ENCODE peak calls at places on chromosome X, in six cellular contexts. W is CD8-positive, alpha-beta T cell; T is HT1080; S is Peyer's patch; H is PC-3; P is foreskin fibroblast. L is an unnamed sample.

GRCh38 chrX:109839694-109840358 is 106.8 kb upstream of the ACSL4 start:
- DNase-seq in W (no peak), T (peak), S (no peak), H (no peak), P (no peak), L (peak)

GRCh38 chrX:55907968-55908607 is 190.5 kb downstream of the RRAGB start:
- DNase-seq in W (peak), T (peak), S (peak), H (peak), P (no peak), L (peak)

GRCh38 chrX:84415155-84415554 is 87.1 kb downstream of the HDX start:
- DNase-seq in W (no peak), T (no peak), S (no peak), H (no peak), P (no peak), L (no peak)

GRCh38 chrX:85109235-85109634 is 105.6 kb downstream of the APOOL start:
- DNase-seq in W (no peak), T (peak), S (no peak), H (peak), P (no peak), L (no peak)

GRCh38 chrX:18368402-18368801 is 13.9 kb upstream of the SCML2 start:
- DNase-seq in W (no peak), T (no peak), S (no peak), H (no peak), P (no peak), L (no peak)

GRCh38 chrX:153557618-153558017 is 40.2 kb downstream of the ATP2B3 start:
- DNase-seq in W (no peak), T (no peak), S (no peak), H (no peak), P (no peak), L (no peak)

GRCh38 chrX:149877636-149878035 is 3.3 kb upstream of the MAGEA8 start:
- DNase-seq in W (no peak), T (peak), S (no peak), H (peak), P (peak), L (peak)

GRCh38 chrX:53474707-53475106 is 40.5 kb upstream of the HSD17B10 start:
- DNase-seq in W (no peak), T (no peak), S (no peak), H (no peak), P (no peak), L (no peak)

GRCh38 chrX:148500428-148501120 is at the start of gene AFF2:
- DNase-seq in W (peak), T (no peak), S (peak), H (no peak), P (peak), L (no peak)

GRCh38 chrX:134426285-134426684 is 33.7 kb upstream of the HPRT1 start:
- DNase-seq in W (no peak), T (no peak), S (no peak), H (no peak), P (no peak), L (no peak)

GRCh38 chrX:23783569-23784486 is 855 bp downstream of the SAT1 start:
- DNase-seq in W (no peak), T (no peak), S (no peak), H (peak), P (no peak), L (no peak)

GRCh38 chrX:135410861-135411627 is 10.7 kb upstream of the SMIM10L2A start:
- DNase-seq in W (no peak), T (no peak), S (no peak), H (no peak), P (no peak), L (no peak)

GRCh38 chrX:121579016-121579760 is 531.8 kb downstream of the GLUD2 start:
- DNase-seq in W (no peak), T (no peak), S (no peak), H (peak), P (no peak), L (no peak)

GRCh38 chrX:2640436-2641150 is 50.5 kb upstream of the CD99 start:
- DNase-seq in W (no peak), T (no peak), S (no peak), H (no peak), P (no peak), L (no peak)

GRCh38 chrX:46865281-46865680 is 28.4 kb downstream of the RP2 start:
- DNase-seq in W (no peak), T (peak), S (no peak), H (peak), P (peak), L (peak)

GRCh38 chrX:109840585-109840984 is 107.5 kb upstream of the ACSL4 start:
- DNase-seq in W (no peak), T (peak), S (no peak), H (peak), P (peak), L (peak)

GRCh38 chrX:2425281-2426071 is 75.3 kb downstream of the DHRSX start:
- DNase-seq in W (no peak), T (no peak), S (no peak), H (no peak), P (no peak), L (no peak)

GRCh38 chrX:115642895-115643530 is 82.0 kb downstream of the PLS3 start:
- DNase-seq in W (no peak), T (peak), S (no peak), H (peak), P (peak), L (no peak)

GRCh38 chrX:154598656-154599055 is 13.7 kb downstream of the CTAG1A start:
- DNase-seq in W (no peak), T (no peak), S (no peak), H (no peak), P (no peak), L (no peak)

GRCh38 chrX:38859602-38860001 is 58.3 kb downstream of the MID1IP1 start:
- DNase-seq in W (no peak), T (peak), S (no peak), H (no peak), P (peak), L (no peak)

GRCh38 chrX:16981980-16982379 is 35.5 kb downstream of the REPS2 start:
- DNase-seq in W (no peak), T (no peak), S (no peak), H (no peak), P (no peak), L (no peak)

GRCh38 chrX:129115104-129115503 is 408.2 kb downstream of the SMARCA1 start:
- DNase-seq in W (no peak), T (peak), S (no peak), H (peak), P (no peak), L (no peak)

L was measured in foreskin keratinocyte.